ENCODE peak calls at places on chromosomes 12 and 14, in four cellular contexts. H, M, G and A are unnamed samples. For H3K36me3, the result is how much of the 10 kb centered on the place peaks cover.

GRCh38 chr14:92785601-92786426 is 8.3 kb upstream of the GOLGA5 start:
- DNase-seq in G (no peak), M (peak), H (peak), A (no peak)

GRCh38 chr14:102776761-102777710 is at the start of gene TRAF3:
- DNase-seq in M (peak), G (peak), H (no peak), A (no peak)

GRCh38 chr12:50088577-50089335 is 3.6 kb downstream of the SMARCD1 start:
- DNase-seq in G (peak), H (no peak), M (peak), A (no peak)

GRCh38 chr12:57610553-57611115 is 601 bp upstream of the ARHGEF25 start:
- DNase-seq in G (no peak), M (no peak), H (no peak), A (no peak)

GRCh38 chr12:69348162-69348938 is at the start of gene LYZ:
- DNase-seq in H (no peak), M (no peak), G (no peak), A (no peak)

GRCh38 chr12:51887476-51888315 is at the start of gene ANKRD33:
- DNase-seq in G (no peak), M (no peak), H (no peak), A (no peak)

GRCh38 chr12:104555650-104556049 is 98.9 kb downstream of the CHST11 start:
- DNase-seq in M (no peak), G (no peak), H (no peak), A (no peak)

GRCh38 chr12:6532051-6532926 is 2.0 kb upstream of the GAPDH start:
- DNase-seq in H (peak), G (peak), M (peak), A (no peak)

GRCh38 chr12:6630696-6631095 is 5.1 kb downstream of the LPAR5 start:
- DNase-seq in G (no peak), M (no peak), H (no peak), A (no peak)

GRCh38 chr12:104354167-104354867 is 50.8 kb downstream of the EID3 start:
- DNase-seq in G (no peak), H (peak), M (no peak), A (no peak)

GRCh38 chr12:84911331-84912190 is 1.0 kb downstream of the SLC6A15 start:
- DNase-seq in G (no peak), H (no peak), M (peak), A (no peak)

GRCh38 chr12:47808574-47809380 is 10.9 kb downstream of the HDAC7 start:
- DNase-seq in H (no peak), G (no peak), M (peak), A (no peak)

GRCh38 chr14:99608591-99608990 is 4.6 kb upstream of the CCDC85C start:
- DNase-seq in M (no peak), G (no peak), H (no peak), A (no peak)

GRCh38 chr14:97575677-97576076 is 778.5 kb downstream of the VRK1 start:
- DNase-seq in M (no peak), H (no peak), G (no peak), A (peak)

GRCh38 chr12:14723763-14724162 is 27.4 kb upstream of the GUCY2C start:
- DNase-seq in H (peak), G (peak), M (peak), A (no peak)

GRCh38 chr12:119578112-119578511 is 15.5 kb upstream of the TMEM233 start:
- DNase-seq in G (no peak), H (no peak), M (no peak), A (no peak)

GRCh38 chr12:67991158-67991557 is 1.9 kb downstream of the IFNG-AS1 start:
- DNase-seq in H (no peak), M (no peak), G (peak), A (no peak)

GRCh38 chr14:99099051-99099787 is 172.8 kb downstream of the BCL11B start:
- DNase-seq in M (no peak), H (no peak), G (no peak), A (peak)

DNA sequence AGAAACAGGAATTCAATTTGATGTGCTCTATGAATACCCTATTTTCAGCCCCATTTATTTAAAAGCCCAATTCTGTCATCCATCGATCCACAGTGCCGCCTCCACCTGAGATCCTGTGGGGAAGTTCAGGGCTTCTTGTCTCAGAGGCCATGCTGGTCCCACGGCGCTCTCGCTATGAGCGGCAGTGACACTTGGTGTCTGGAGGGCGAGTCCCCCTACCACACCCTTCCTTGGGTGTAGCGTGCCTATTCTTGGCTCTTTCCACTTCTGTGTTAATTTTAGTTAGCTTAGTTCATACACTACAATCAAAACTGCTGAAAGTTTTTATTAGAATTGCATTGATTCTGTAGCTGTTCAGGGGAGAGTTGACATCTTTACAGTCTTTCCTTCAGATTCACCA is 73.8 kb downstream of the DDX51 start:
- DNase-seq in H (no peak), M (no peak), G (no peak), A (no peak)
- H3K36me3 ChIP-seq in H (half or more), M (half or more), G (under half), A (half or more)

DNA sequence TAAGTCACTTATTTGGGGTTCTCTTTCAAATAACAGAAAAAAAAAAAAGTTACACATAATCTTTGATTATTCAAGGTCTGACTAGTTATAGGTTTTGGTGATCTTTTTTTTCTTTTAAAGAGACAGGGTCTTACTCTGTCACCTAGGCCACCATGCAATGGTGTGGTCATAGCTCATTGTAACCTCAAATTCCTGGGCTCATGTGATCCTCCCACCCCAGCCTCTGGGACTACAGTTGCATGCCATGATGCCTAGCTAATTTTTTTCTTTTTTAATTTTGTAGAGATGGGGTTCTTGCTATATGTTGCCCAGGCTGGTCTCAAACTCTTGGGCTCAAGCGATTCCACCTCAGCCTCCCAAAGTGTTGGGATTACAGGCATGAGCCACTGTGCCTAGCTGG is 56.5 kb upstream of the CFL2 start:
- DNase-seq in G (no peak), M (no peak), H (no peak), A (no peak)
- H3K36me3 ChIP-seq in G (under half), M (under half), H (under half), A (under half)

GRCh38 chr12:82350161-82350560 is 8.0 kb downstream of the CCDC59 start:
- DNase-seq in M (no peak), G (no peak), H (no peak), A (no peak)
- H3K36me3 ChIP-seq in M (under half), G (under half), H (under half), A (half or more)

DNA sequence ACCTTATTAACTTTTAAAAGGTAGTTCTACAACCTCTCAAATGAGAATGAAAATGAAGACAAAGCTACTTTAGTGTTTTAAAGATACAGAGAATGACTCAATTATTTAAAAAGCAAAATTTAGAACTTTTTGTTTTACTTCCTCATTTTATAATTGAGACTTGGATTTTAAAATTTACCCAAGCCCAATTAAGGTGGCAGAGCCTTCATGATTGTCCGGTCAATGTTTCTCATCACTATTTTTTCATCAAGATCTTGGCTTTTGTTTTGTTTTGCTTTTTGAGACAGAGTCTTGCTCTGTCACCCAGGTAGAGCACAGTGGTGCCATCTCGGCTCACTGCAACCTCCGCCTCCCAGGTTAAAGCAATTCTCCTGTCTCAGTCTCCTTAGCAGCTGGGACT is 32.7 kb downstream of the PPP4R3A start:
- DNase-seq in H (no peak), M (no peak), G (no peak), A (no peak)
- H3K36me3 ChIP-seq in H (half or more), M (under half), G (half or more), A (half or more)